ENCODE peak calls at places on chromosomes 3 and 15, in four cellular contexts. X is T1000, E is H7, F is RCC 7860. M is an unnamed sample.

GRCh38 chr3:52986049-52986448 is 59.8 kb downstream of the SFMBT1 start:
- DNase-seq in X (no peak), F (no peak), E (no peak), M (no peak)

GRCh38 chr3:43621406-43621973 is 321 bp downstream of the ANO10 start:
- DNase-seq in X (no peak), F (no peak), E (no peak), M (peak; percentile 19)

GRCh38 chr3:50382271-50382670 is 22.9 kb upstream of the TMEM115 start:
- DNase-seq in X (no peak), E (no peak), F (no peak), M (no peak)

GRCh38 chr15:58334803-58335202 is 97.0 kb upstream of the LIPC start:
- DNase-seq in F (no peak), E (no peak), X (no peak), M (no peak)

GRCh38 chr15:50450678-50451077 is 26.5 kb downstream of the USP8 start:
- DNase-seq in F (no peak), X (no peak), E (no peak), M (no peak)

GRCh38 chr3:172103724-172104123 is 64.3 kb downstream of the FNDC3B start:
- DNase-seq in F (peak; percentile 68), E (no peak), X (no peak), M (peak; percentile 86)

GRCh38 chr3:149620291-149621020 is 37.4 kb downstream of the WWTR1 start:
- DNase-seq in F (no peak), E (no peak), X (peak; percentile 8), M (no peak)

GRCh38 chr3:40464339-40465110 is 7.4 kb downstream of the RPL14 start:
- DNase-seq in F (no peak), E (no peak), X (no peak), M (no peak)

GRCh38 chr3:66789584-66790237 is 208.4 kb upstream of the KBTBD8 start:
- DNase-seq in F (no peak), E (no peak), X (no peak), M (no peak)

GRCh38 chr3:184325715-184326114 is 11.3 kb downstream of the EIF4G1 start:
- DNase-seq in E (peak; percentile 19), X (no peak), F (no peak), M (no peak)

GRCh38 chr3:32375596-32375930 is 16.1 kb upstream of the CMTM7 start:
- DNase-seq in X (no peak), F (no peak), E (no peak), M (no peak)